ENCODE peak calls at places on chromosome 2, in four cellular contexts. T is HepG2, Z is GM12878, M is K562. P is an unnamed sample.
A peak's percentile ranks its signal among the peaks of the same experiment; 100 is the strongest.

GRCh38 chr2:238169021-238169707 is 10.4 kb downstream of the ERFE start:
- DNase-seq in T (no peak), Z (no peak), M (peak; percentile 34), P (peak; percentile 36)

GRCh38 chr2:85540131-85540587 is 1.2 kb downstream of the MAT2A start:
- DNase-seq in T (no peak), Z (no peak), M (no peak), P (peak; percentile 47)

GRCh38 chr2:212863185-212863588 is 288.2 kb downstream of the IKZF2 start:
- DNase-seq in T (peak; percentile 28), Z (peak; percentile 30), M (no peak), P (peak; percentile 59)

GRCh38 chr2:13522917-13523821 is 806.4 kb downstream of the TRIB2 start:
- DNase-seq in T (no peak), Z (peak; percentile 88), M (no peak), P (no peak)

GRCh38 chr2:203579730-203580129 is 44.6 kb upstream of the RAPH1 start:
- DNase-seq in T (no peak), Z (no peak), M (no peak), P (no peak)

GRCh38 chr2:168944065-168944464 is 43.0 kb downstream of the G6PC2 start:
- DNase-seq in T (no peak), Z (no peak), M (peak; percentile 42), P (no peak)

GRCh38 chr2:113084249-113085000 is 16.7 kb downstream of the IL1F10 start:
- DNase-seq in T (no peak), Z (no peak), M (no peak), P (no peak)

GRCh38 chr2:235333076-235333475 is 160.8 kb upstream of the AGAP1 start:
- DNase-seq in T (no peak), Z (no peak), M (no peak), P (no peak)

GRCh38 chr2:71668326-71669057 is 215.1 kb downstream of the DYSF start:
- DNase-seq in T (no peak), Z (no peak), M (no peak), P (no peak)

GRCh38 chr2:86622409-86622877 is 1.2 kb downstream of the RNF103 start:
- DNase-seq in T (no peak), Z (no peak), M (peak; percentile 22), P (no peak)

GRCh38 chr2:214139630-214140284 is 271.1 kb upstream of the VWC2L start:
- DNase-seq in T (no peak), Z (no peak), M (no peak), P (no peak)

GRCh38 chr2:10412380-10412779 is 35.7 kb downstream of the ODC1 start:
- DNase-seq in T (peak; percentile 61), Z (no peak), M (peak; percentile 80), P (no peak)

GRCh38 chr2:215615829-215616226 is 180.0 kb upstream of the FN1 start:
- DNase-seq in T (no peak), Z (no peak), M (no peak), P (no peak)

GRCh38 chr2:30280596-30281434 is 49.5 kb downstream of the LBH start:
- DNase-seq in T (no peak), Z (no peak), M (no peak), P (no peak)

GRCh38 chr2:38778686-38779082 is 674 bp downstream of the GEMIN6 start:
- DNase-seq in T (no peak), Z (no peak), M (no peak), P (no peak)
- TF ChIP-seq CTCF in T (no peak), Z (no peak), M (no peak), P (no peak)

GRCh38 chr2:118521960-118522359 is 325.5 kb downstream of the EN1 start:
- DNase-seq in T (no peak), Z (no peak), M (no peak), P (no peak)
- TF ChIP-seq BHLHE40 in T (no peak), Z (no peak), M (no peak), P (no peak)

DNA sequence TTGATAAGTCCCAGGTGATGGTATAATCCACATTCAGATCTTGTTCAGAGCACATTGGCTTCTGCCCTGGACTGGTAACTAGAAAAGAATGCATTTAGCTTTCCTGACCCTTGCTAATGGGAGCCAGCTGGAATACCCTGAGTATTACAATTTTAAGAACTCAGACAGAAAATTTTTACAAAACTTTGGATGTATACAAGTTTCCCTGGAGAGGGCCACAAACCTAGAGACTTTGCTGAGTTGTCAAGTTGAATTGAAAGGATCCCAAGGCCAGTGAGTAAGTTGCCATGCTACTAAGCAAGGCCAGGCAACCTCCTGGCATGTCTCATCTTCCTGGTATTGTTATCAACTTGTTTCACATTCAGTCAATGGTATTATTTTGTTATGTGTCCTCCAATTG is 20.0 kb upstream of the NABP1 start:
- DNase-seq in T (no peak), Z (no peak), M (no peak), P (no peak)
- TF ChIP-seq CHD2 in T (no peak), Z (no peak), M (no peak), P (no peak)

GRCh38 chr2:227025510-227025909 is 138.5 kb downstream of the COL4A4 start:
- DNase-seq in T (no peak), Z (no peak), M (no peak), P (no peak)
- TF ChIP-seq CTCF in T (no peak), Z (no peak), M (no peak), P (no peak)

DNA sequence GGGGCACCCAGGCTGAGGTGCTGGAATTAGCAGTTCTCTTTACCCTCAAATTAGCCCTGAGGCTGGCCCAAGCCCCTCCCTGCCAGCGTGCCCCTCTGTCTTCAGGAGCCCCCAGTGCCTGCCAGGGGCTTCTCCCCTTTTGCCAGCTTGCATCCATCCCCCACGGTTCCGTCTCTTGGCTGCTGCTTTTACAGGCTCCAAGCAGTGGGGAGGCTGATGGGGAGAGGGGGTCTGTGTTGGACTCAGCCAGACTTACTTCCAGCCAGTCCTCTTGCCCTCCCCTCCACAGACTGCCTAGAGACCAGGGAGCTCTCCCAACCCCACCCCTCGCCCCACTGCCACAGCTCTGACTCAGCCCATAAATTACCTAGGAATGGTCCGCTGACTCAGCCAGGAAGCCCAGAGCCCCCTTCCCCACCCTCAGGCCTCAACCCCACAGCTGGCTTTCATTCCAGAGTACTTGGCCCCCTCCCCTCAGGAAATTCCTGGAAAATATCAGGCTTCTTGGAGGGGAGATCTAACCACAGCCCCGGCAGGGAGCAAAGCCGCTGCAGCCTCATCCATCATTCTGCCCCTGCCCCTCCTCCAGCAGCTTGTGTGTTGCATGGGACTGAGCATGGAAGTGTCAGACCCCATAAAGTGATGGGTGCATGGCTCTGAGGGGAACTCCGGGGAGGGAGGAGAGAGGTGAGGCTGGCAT is 184.6 kb downstream of the ZFP36L2 start:
- DNase-seq in T (peak; percentile 46), Z (no peak), M (peak; percentile 89), P (peak; percentile 80)
- TF ChIP-seq BHLHE40 in T (no peak), Z (no peak), M (no peak), P (no peak)

GRCh38 chr2:170121689-170122088 is 56.3 kb upstream of the MYO3B start:
- DNase-seq in T (no peak), Z (no peak), M (no peak), P (no peak)

GRCh38 chr2:170122883-170123547 is 54.9 kb upstream of the MYO3B start:
- DNase-seq in T (peak; percentile 49), Z (no peak), M (no peak), P (peak; percentile 42)

GRCh38 chr2:170118641-170119040 is 59.3 kb upstream of the MYO3B start:
- DNase-seq in T (no peak), Z (no peak), M (no peak), P (no peak)

GRCh38 chr2:170123593-170123992 is 54.4 kb upstream of the MYO3B start:
- DNase-seq in T (peak; percentile 72), Z (no peak), M (no peak), P (no peak)
- TF ChIP-seq CHD2 in T (no peak), Z (no peak), M (no peak), P (no peak)

GRCh38 chr2:153479527-153479926 is 965 bp upstream of the RPRM start:
- DNase-seq in T (no peak), Z (no peak), M (no peak), P (no peak)

GRCh38 chr2:153478289-153479261 is at the start of gene RPRM:
- DNase-seq in T (peak; percentile 35), Z (no peak), M (peak; percentile 62), P (peak; percentile 61)

GRCh38 chr2:153477641-153478288 is 797 bp downstream of the RPRM start:
- DNase-seq in T (no peak), Z (no peak), M (no peak), P (no peak)

GRCh38 chr2:153476491-153477095 is 2.0 kb downstream of the RPRM start:
- DNase-seq in T (no peak), Z (no peak), M (no peak), P (no peak)

GRCh38 chr2:153477096-153477555 is 1.4 kb downstream of the RPRM start:
- DNase-seq in T (no peak), Z (no peak), M (no peak), P (no peak)
- TF ChIP-seq CTCF in T (no peak), Z (no peak), M (no peak), P (no peak)

GRCh38 chr2:69151974-69152373 is 139.0 kb downstream of the ANTXR1 start:
- DNase-seq in T (no peak), Z (no peak), M (no peak), P (no peak)

GRCh38 chr2:69154031-69154430 is 141.1 kb downstream of the ANTXR1 start:
- DNase-seq in T (no peak), Z (no peak), M (no peak), P (no peak)

GRCh38 chr2:69156624-69157023 is 143.6 kb downstream of the ANTXR1 start:
- DNase-seq in T (no peak), Z (no peak), M (no peak), P (no peak)

GRCh38 chr2:69149631-69150215 is 136.7 kb downstream of the ANTXR1 start:
- DNase-seq in T (no peak), Z (no peak), M (no peak), P (peak; percentile 16)

GRCh38 chr2:69152847-69153246 is 139.9 kb downstream of the ANTXR1 start:
- DNase-seq in T (no peak), Z (no peak), M (no peak), P (no peak)
- TF ChIP-seq BHLHE40 in T (no peak), Z (no peak), M (no peak), P (no peak)

P was measured in A549.